ENCODE peak calls at places on chromosomes 5 and 9, in ten cellular contexts. U, C, R, Y, N, M, A, D, Q and X are unnamed samples.

GRCh38 chr5:134564396-134564795 is 38.9 kb downstream of the JADE2 start:
- DNase-seq in U (no peak), C (no peak), R (no peak), Y (no peak), N (no peak), M (no peak), A (no peak), D (no peak), Q (no peak), X (no peak)

GRCh38 chr9:100600511-100601079 is 22.7 kb downstream of the CAVIN4 start:
- DNase-seq in U (no peak), C (no peak), R (no peak), Y (no peak), N (no peak), M (no peak), A (no peak), D (no peak), Q (no peak), X (no peak)

GRCh38 chr5:153661897-153662296 is 171.4 kb downstream of the GRIA1 start:
- DNase-seq in U (no peak), C (no peak), R (no peak), Y (no peak), N (no peak), M (no peak), A (no peak), D (no peak), Q (no peak), X (no peak)

GRCh38 chr9:14395300-14396082 is 81.5 kb upstream of the NFIB start:
- DNase-seq in U (peak; percentile 42), C (no peak), R (no peak), Y (peak; percentile 54), N (no peak), M (no peak), A (no peak), D (peak; percentile 75), Q (no peak), X (peak; percentile 21)

GRCh38 chr9:77588319-77588937 is 59.7 kb downstream of the GNA14 start:
- DNase-seq in U (no peak), C (peak; percentile 90), R (no peak), Y (no peak), N (no peak), M (no peak), A (no peak), D (no peak), Q (no peak), X (no peak)

GRCh38 chr5:125587631-125588030 is 835.6 kb upstream of the GRAMD2B start:
- DNase-seq in U (no peak), C (no peak), R (no peak), Y (no peak), N (no peak), M (no peak), A (no peak), D (no peak), Q (no peak), X (no peak)

GRCh38 chr9:35112257-35113020 is 3.2 kb downstream of the ATOSB start:
- DNase-seq in U (no peak), C (peak; percentile 60), R (no peak), Y (no peak), N (no peak), M (no peak), A (peak; percentile 76), D (no peak), Q (no peak), X (no peak)

GRCh38 chr5:122924719-122925395 is 79.4 kb downstream of the SNX24 start:
- DNase-seq in U (no peak), C (no peak), R (no peak), Y (no peak), N (no peak), M (no peak), A (no peak), D (no peak), Q (no peak), X (no peak)

DNA sequence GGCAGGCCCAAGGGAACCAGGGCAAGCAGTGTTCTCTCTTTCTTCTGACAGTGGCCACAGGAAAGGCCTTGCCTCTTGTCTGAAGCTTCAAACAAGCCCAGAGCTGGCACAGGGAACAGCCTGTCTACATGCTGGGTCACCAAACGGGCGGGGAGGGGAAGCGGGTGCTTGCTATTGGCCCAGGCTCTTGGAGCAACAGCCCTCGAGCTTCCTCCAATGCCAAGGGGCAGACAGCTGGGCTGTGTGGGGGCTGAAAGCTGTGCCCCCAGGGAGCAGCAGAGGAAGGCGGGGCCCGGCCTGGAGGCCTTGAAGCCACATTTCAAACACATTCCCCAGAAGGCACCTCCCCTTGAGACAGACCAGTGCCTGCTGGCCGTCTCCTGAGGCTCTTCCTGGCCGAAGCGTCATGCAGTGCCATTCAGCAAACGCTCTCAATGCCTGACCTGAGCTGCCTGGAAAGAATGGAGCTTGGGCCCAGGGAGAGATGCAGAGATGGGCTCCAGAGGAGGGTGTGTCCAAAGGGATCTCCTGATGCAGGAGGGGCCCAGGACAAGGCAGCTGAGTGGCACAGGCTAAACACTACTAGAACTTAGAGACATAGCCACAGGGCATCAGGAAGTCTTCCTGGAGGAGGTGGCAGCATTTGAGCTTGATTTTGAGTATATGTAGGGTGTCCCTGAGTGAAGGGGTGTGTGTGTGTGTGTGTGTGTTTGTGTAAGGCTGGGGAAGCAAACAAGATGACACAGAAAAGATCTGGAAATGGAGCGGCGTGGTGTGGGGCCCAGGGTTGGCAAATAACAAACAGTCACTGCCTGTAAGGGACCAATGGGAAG is 2.5 kb downstream of the FIBCD1 start:
- DNase-seq in U (no peak), C (peak; percentile 58), R (no peak), Y (no peak), N (no peak), M (no peak), A (peak; percentile 88), D (no peak), Q (no peak), X (no peak)
- H3K27ac ChIP-seq in U (no peak overlapping the region), C (peak overlapping the region; percentile 18), R (peak overlapping the region; percentile 27), Y (no peak overlapping the region), N (no peak overlapping the region), M (no peak overlapping the region), A (peak overlapping the region; percentile 26), D (peak overlapping the region; percentile 6), Q (peak overlapping the region; percentile 63), X (no peak overlapping the region)

GRCh38 chr9:108842610-108843295 is 13.0 kb downstream of the ACTL7B start:
- DNase-seq in U (no peak), C (no peak), R (no peak), Y (no peak), N (no peak), M (no peak), A (no peak), D (no peak), Q (no peak), X (no peak)

GRCh38 chr9:108850293-108850897 is 5.4 kb downstream of the ACTL7B start:
- DNase-seq in U (no peak), C (peak; percentile 4), R (no peak), Y (no peak), N (peak; percentile 12), M (no peak), A (no peak), D (no peak), Q (no peak), X (no peak)

GRCh38 chr9:108844391-108844790 is 11.4 kb downstream of the ACTL7B start:
- DNase-seq in U (no peak), C (no peak), R (no peak), Y (no peak), N (no peak), M (no peak), A (no peak), D (no peak), Q (no peak), X (no peak)

DNA sequence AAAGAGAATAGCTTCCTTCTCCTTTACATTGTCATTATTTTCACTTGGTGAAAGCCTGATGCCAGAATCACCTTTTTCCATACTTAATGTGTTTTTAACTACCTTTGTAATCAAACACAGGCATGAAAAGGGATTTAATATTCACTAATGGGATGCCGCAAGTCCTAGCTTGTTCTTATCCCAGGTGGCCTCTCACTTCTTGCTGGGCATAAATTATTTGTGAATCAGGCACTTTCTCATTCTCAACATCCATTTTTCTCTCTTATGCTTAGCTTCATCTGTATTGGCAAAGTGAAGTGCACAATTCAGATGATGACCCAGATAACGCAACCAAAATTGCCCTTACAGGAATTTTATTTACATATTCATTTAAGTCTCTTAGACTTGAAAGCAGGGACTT is 10.9 kb downstream of the ACTL7B start:
- DNase-seq in U (no peak), C (no peak), R (no peak), Y (no peak), N (no peak), M (no peak), A (no peak), D (no peak), Q (no peak), X (no peak)
- H3K27ac ChIP-seq in U (no peak overlapping the region), C (no peak overlapping the region), R (no peak overlapping the region), Y (no peak overlapping the region), N (no peak overlapping the region), M (no peak overlapping the region), A (no peak overlapping the region), D (no peak overlapping the region), Q (no peak overlapping the region), X (no peak overlapping the region)

GRCh38 chr9:133889498-133890301 is 102.4 kb downstream of the VAV2 start:
- DNase-seq in U (no peak), C (peak; percentile 18), R (no peak), Y (no peak), N (no peak), M (no peak), A (no peak), D (no peak), Q (no peak), X (no peak)

GRCh38 chr9:133888048-133888778 is 103.9 kb downstream of the VAV2 start:
- DNase-seq in U (no peak), C (no peak), R (no peak), Y (no peak), N (no peak), M (no peak), A (no peak), D (no peak), Q (no peak), X (no peak)

GRCh38 chr9:133887540-133888047 is 104.5 kb downstream of the VAV2 start:
- DNase-seq in U (no peak), C (no peak), R (no peak), Y (no peak), N (no peak), M (no peak), A (no peak), D (no peak), Q (no peak), X (no peak)

GRCh38 chr9:133890583-133890982 is 101.5 kb downstream of the VAV2 start:
- DNase-seq in U (no peak), C (no peak), R (no peak), Y (no peak), N (no peak), M (no peak), A (no peak), D (no peak), Q (no peak), X (no peak)

DNA sequence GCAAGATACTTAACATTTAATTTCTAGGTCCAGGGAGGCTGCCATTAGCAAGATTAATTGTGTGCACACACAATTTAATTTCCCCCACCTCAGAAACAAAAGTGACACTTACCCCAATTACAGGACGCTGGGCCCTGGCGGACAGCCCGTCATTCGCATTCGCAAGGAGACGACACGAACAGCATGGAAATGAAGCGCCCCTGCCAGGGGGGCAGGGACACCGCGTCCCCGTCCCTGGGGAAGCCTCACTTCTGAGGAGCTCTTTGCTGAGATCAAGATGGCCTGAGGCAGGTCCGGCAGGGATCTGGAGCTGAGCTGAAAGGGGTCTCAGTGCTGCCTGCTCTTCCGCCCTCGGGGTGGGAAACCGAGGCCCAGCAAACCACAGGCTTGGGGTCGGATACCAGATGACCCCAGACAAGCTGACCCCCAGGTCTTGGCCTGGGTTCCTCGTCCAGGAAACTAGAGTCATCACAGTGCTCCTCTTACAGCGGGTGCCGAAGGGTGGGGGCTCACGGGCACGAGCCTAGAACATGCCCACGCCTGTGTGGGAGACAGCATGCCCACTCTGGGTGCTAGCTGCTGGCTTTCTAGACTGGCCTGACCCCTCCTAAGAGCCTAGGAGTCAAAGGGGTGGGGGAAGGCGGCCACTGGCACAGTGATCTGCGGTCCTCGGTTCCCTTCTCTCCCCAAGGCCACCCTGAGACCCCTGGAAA is 103.2 kb downstream of the VAV2 start:
- DNase-seq in U (no peak), C (no peak), R (no peak), Y (no peak), N (no peak), M (no peak), A (no peak), D (no peak), Q (no peak), X (peak; percentile 50)
- H3K27ac ChIP-seq in U (no peak overlapping the region), C (peak overlapping the region; percentile 33), R (no peak overlapping the region), Y (no peak overlapping the region), N (no peak overlapping the region), M (no peak overlapping the region), A (no peak overlapping the region), D (no peak overlapping the region), Q (no peak overlapping the region), X (peak overlapping the region; percentile 40)

GRCh38 chr5:33679791-33680190 is 212.0 kb downstream of the ADAMTS12 start:
- DNase-seq in U (no peak), C (peak; percentile 45), R (no peak), Y (no peak), N (no peak), M (no peak), A (no peak), D (no peak), Q (no peak), X (no peak)

GRCh38 chr5:33690736-33691135 is 201.1 kb downstream of the ADAMTS12 start:
- DNase-seq in U (no peak), C (peak; percentile 96), R (no peak), Y (peak; percentile 9), N (no peak), M (no peak), A (no peak), D (no peak), Q (no peak), X (no peak)

GRCh38 chr5:33685873-33686550 is 205.8 kb downstream of the ADAMTS12 start:
- DNase-seq in U (no peak), C (no peak), R (no peak), Y (no peak), N (no peak), M (no peak), A (no peak), D (no peak), Q (no peak), X (no peak)

GRCh38 chr5:33688041-33688980 is 203.5 kb downstream of the ADAMTS12 start:
- DNase-seq in U (no peak), C (peak; percentile 85), R (no peak), Y (peak; percentile 24), N (no peak), M (no peak), A (no peak), D (no peak), Q (no peak), X (no peak)

DNA sequence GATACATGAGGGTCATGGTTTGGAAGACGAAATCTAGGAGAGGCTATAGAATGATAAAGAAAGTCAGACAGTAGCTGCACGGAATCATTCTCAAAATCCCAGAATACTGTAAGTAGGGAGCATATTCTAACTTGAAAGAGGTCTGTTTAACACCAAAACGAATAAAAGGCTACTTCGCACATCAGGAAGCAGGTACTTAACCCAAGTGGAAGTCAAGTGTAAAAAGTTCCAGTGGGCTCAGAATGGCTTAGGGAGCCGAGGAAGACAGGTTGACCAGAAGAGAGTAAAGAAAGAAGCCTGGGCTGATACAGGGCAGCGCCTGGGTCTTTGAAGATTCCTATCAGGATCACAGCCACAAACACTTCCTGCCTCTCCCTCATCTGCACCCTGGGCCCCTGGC is 207.0 kb downstream of the ADAMTS12 start:
- DNase-seq in U (no peak), C (no peak), R (no peak), Y (no peak), N (no peak), M (no peak), A (no peak), D (no peak), Q (no peak), X (no peak)
- H3K27ac ChIP-seq in U (no peak overlapping the region), C (no peak overlapping the region), R (no peak overlapping the region), Y (no peak overlapping the region), N (no peak overlapping the region), M (no peak overlapping the region), A (no peak overlapping the region), D (no peak overlapping the region), Q (no peak overlapping the region), X (no peak overlapping the region)